ENCODE peak calls at places on chromosomes 16 and 17, in six cellular contexts. U is psoas muscle; F is EL; R is Peyer's patch; S is sciatic nerve; D is stimulated activated CD4-positive, alpha-beta T cell treated with anti-CD3 and anti-CD28 coated beads, Interleukin-1b, Interleukin-23, amount 100 ng/mL, for 24 hours. T is an unnamed sample.

GRCh38 chr17:2904135-2904534 is 107.9 kb downstream of the RAP1GAP2 start:
- DNase-seq in S (no peak), R (peak), D (no peak), F (no peak), U (no peak), T (no peak)

GRCh38 chr17:29195465-29196081 is 15.4 kb upstream of the MYO18A start:
- DNase-seq in F (peak), D (no peak), U (no peak), R (no peak), S (no peak), T (peak)

GRCh38 chr16:80403871-80404270 is 136.9 kb upstream of the DYNLRB2 start:
- DNase-seq in R (no peak), U (no peak), D (no peak), S (no peak), F (no peak), T (no peak)

GRCh38 chr17:36849871-36850348 is 87.4 kb upstream of the LHX1 start:
- DNase-seq in R (no peak), U (no peak), S (no peak), D (peak), F (peak), T (no peak)

GRCh38 chr16:27538508-27538907 is 11.2 kb downstream of the GTF3C1 start:
- DNase-seq in F (no peak), U (no peak), D (no peak), R (no peak), S (no peak), T (no peak)

GRCh38 chr16:69870761-69871160 is 80.4 kb upstream of the CLEC18A start:
- DNase-seq in U (no peak), D (no peak), S (no peak), R (no peak), F (no peak), T (no peak)

GRCh38 chr16:57701759-57702371 is 7.3 kb downstream of the DRC7 start:
- DNase-seq in R (no peak), D (no peak), U (no peak), S (no peak), F (no peak), T (no peak)

GRCh38 chr17:78133971-78134898 is 3.7 kb downstream of the TMC8 start:
- DNase-seq in U (no peak), D (peak), F (no peak), S (peak), R (peak), T (peak)

GRCh38 chr17:70183508-70183907 is 14.2 kb downstream of the KCNJ2 start:
- DNase-seq in R (no peak), F (no peak), U (no peak), D (no peak), S (no peak), T (no peak)

GRCh38 chr17:17959520-17960361 is 12.5 kb downstream of the TOM1L2 start:
- DNase-seq in D (peak), F (peak), U (no peak), S (peak), R (no peak), T (no peak)

GRCh38 chr16:19804538-19805323 is 79.9 kb downstream of the GPRC5B start:
- DNase-seq in F (no peak), D (no peak), S (no peak), R (no peak), U (peak), T (peak)

GRCh38 chr17:61208301-61209098 is 191.1 kb upstream of the TBX2 start:
- DNase-seq in U (no peak), R (no peak), F (peak), D (no peak), S (no peak), T (no peak)

GRCh38 chr16:29857133-29857760 is 5.8 kb downstream of the CDIPT start:
- DNase-seq in D (no peak), R (no peak), F (peak), S (no peak), U (no peak), T (no peak)

GRCh38 chr17:2302740-2303277 is 776 bp downstream of the SMG6 start:
- DNase-seq in S (no peak), D (no peak), F (no peak), U (no peak), R (no peak), T (no peak)

GRCh38 chr16:50396770-50397525 is 28.2 kb upstream of the BRD7 start:
- DNase-seq in F (peak), S (no peak), U (no peak), R (no peak), D (no peak), T (no peak)

GRCh38 chr17:427327-427726 is 74.7 kb upstream of the RPH3AL start:
- DNase-seq in S (no peak), R (no peak), F (no peak), D (no peak), U (no peak), T (no peak)